ENCODE peak calls at places on chromosome 6, in nine cellular contexts. S is mesendoderm, N is SK-N-SH, Q is psoas muscle, Z is stomach, G is GM12878, V is K562, R is colonic mucosa, K is astrocyte. M is an unnamed sample.

GRCh38 chr6:138086573-138087196 is 20.5 kb downstream of the PERP start:
- DNase-seq in S (peak), N (no peak), Q (no peak), Z (no peak), G (no peak), V (no peak), R (no peak), K (peak), M (no peak)

GRCh38 chr6:45569210-45569945 is 191.6 kb upstream of the SUPT3H start:
- DNase-seq in S (no peak), N (no peak), Q (no peak), Z (no peak), G (no peak), V (no peak), R (no peak), K (no peak), M (no peak)

GRCh38 chr6:89581669-89582068 is 56.9 kb downstream of the LYRM2 start:
- DNase-seq in S (no peak), N (no peak), Q (no peak), Z (no peak), G (no peak), V (no peak), R (no peak), K (no peak), M (no peak)

GRCh38 chr6:33620158-33620583 is 951 bp upstream of the ITPR3 start:
- DNase-seq in S (peak), N (peak), Q (peak), Z (peak), G (no peak), V (peak), R (peak), K (no peak), M (no peak)

GRCh38 chr6:143279385-143279784 is 171.1 kb downstream of the ADAT2 start:
- DNase-seq in S (peak), N (peak), Q (no peak), Z (no peak), G (no peak), V (peak), R (no peak), K (no peak), M (no peak)

GRCh38 chr6:143286280-143286795 is 164.2 kb downstream of the ADAT2 start:
- DNase-seq in S (no peak), N (no peak), Q (no peak), Z (no peak), G (no peak), V (no peak), R (no peak), K (peak), M (no peak)

GRCh38 chr6:135168766-135169165 is 12.3 kb upstream of the MYB start:
- DNase-seq in S (no peak), N (no peak), Q (no peak), Z (no peak), G (no peak), V (no peak), R (no peak), K (no peak), M (no peak)

GRCh38 chr6:123089223-123089622 is 93.2 kb downstream of the CLVS2 start:
- DNase-seq in S (no peak), N (no peak), Q (no peak), Z (no peak), G (no peak), V (no peak), R (no peak), K (no peak), M (no peak)

GRCh38 chr6:49462071-49462470 is 982 bp downstream of the MMUT start:
- DNase-seq in S (no peak), N (no peak), Q (no peak), Z (no peak), G (no peak), V (peak), R (no peak), K (peak), M (no peak)

GRCh38 chr6:49463612-49463967 is 420 bp downstream of the CENPQ start:
- DNase-seq in S (no peak), N (no peak), Q (no peak), Z (no peak), G (no peak), V (no peak), R (no peak), K (no peak), M (no peak)

GRCh38 chr6:49464691-49465090 is 1.5 kb downstream of the CENPQ start:
- DNase-seq in S (no peak), N (no peak), Q (no peak), Z (no peak), G (no peak), V (no peak), R (no peak), K (no peak), M (no peak)

GRCh38 chr6:49462927-49463611 is at the start of the genes CENPQ and MMUT:
- DNase-seq in S (peak), N (peak), Q (peak), Z (peak), G (peak), V (peak), R (peak), K (peak), M (peak)

GRCh38 chr6:49462599-49462926 is 490 bp downstream of the MMUT start:
- DNase-seq in S (no peak), N (no peak), Q (no peak), Z (no peak), G (no peak), V (peak), R (no peak), K (no peak), M (no peak)
- H3K27ac ChIP-seq in S (no peak), N (peak), Q (peak), Z (peak), G (peak), V (peak), R (peak), K (peak), M (peak)

GRCh38 chr6:87152528-87152950 is 2.8 kb upstream of the ZNF292 start:
- DNase-seq in S (no peak), N (no peak), Q (no peak), Z (no peak), G (no peak), V (no peak), R (peak), K (peak), M (no peak)
- H3K27ac ChIP-seq in S (no peak), N (peak), Q (peak), Z (peak), G (peak), V (no peak), R (peak), K (peak), M (peak)

DNA sequence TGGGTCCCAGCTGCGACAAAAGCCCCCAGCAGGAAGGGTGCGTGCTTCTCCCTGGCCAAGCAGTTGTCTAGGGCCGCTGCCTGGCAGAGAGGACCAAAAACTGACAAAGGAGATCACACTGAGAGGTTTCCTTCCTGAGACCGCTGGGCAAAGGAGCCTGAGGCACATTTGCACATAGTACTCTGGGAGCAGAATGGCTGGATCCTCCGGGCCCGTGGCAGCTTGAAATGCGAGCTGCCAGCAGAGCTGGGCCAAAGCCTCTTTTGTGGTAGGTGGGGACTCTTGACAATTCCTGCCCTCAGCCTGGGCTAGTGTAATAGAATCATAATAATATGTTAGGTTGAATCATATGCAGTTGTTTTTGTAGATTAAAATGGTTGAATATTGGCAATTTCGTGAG is 33.1 kb upstream of the RNF8 start:
- DNase-seq in S (no peak), N (no peak), Q (no peak), Z (no peak), G (no peak), V (no peak), R (no peak), K (no peak), M (no peak)
- H3K27ac ChIP-seq in S (no peak), N (no peak), Q (no peak), Z (no peak), G (no peak), V (no peak), R (no peak), K (no peak), M (no peak)

GRCh38 chr6:111606620-111607115 is 990 bp upstream of the TRAF3IP2 start:
- DNase-seq in S (no peak), N (no peak), Q (no peak), Z (no peak), G (no peak), V (no peak), R (no peak), K (no peak), M (no peak)
- H3K27ac ChIP-seq in S (no peak), N (no peak), Q (peak), Z (peak), G (no peak), V (peak), R (peak), K (peak), M (no peak)

DNA sequence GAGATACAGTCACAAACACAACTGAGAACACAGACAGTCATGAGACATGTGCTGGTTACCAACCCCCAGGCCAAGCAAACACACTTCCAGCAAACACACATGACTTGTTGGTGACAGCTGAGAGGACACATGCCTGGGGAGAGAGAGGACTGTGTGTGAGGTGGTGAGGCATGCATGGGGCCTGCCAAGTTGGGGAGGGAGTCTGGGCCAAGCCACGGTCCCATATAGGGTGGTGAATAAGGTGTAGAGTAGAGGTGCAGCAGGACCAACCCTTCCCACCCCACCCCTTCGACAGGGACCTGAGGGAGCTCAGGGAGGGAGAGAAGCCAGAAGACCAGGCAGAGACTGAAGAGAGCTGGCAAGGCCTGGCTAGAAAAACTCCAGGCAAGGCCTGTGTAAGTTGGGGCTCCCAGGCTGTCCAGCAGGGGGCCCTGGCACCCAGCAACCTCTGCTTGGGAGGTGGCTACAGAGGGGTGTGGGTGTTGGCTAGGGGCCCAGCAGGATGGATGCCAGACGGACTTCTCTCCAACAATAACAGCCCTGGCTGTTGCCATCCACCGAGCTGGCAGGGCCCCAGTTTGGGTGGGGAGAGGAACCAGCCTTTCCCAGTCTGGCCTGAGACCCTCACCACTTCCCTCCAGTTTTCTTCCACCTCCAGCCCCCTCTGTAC is 2.0 kb upstream of the SLC29A1 start:
- DNase-seq in S (peak), N (peak), Q (peak), Z (peak), G (no peak), V (peak), R (peak), K (peak), M (peak)
- H3K27ac ChIP-seq in S (no peak), N (peak), Q (peak), Z (peak), G (peak), V (peak), R (no peak), K (no peak), M (no peak)

GRCh38 chr6:36917541-36918193 is 31.9 kb downstream of the C6orf89 start:
- DNase-seq in S (no peak), N (no peak), Q (peak), Z (no peak), G (no peak), V (no peak), R (no peak), K (peak), M (no peak)
- H3K27ac ChIP-seq in S (no peak), N (no peak), Q (peak), Z (peak), G (no peak), V (no peak), R (peak), K (no peak), M (no peak)

GRCh38 chr6:168206681-168207274 is 112.8 kb downstream of the DACT2 start:
- DNase-seq in S (no peak), N (no peak), Q (no peak), Z (no peak), G (no peak), V (no peak), R (no peak), K (no peak), M (no peak)
- H3K27ac ChIP-seq in S (no peak), N (no peak), Q (no peak), Z (no peak), G (no peak), V (no peak), R (no peak), K (no peak), M (no peak)

DNA sequence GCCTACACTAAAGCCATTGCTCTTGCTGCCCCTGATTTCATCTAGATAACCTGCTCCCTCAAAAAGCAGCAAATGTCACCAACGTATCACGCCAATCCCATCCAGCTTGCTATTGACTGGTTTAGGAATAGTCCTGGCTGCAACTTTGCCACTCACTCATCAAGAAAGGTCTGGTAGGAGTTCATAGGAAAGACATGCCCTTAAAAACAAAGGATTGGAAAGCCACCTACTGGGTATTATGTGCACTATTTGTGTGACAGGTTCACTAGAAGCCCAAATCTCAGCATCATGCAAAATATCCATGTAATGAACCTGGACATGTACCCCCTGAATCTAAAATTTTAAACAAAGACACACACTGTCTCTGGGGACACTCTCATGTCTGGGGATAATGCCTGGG is 170.4 kb upstream of the COL21A1 start:
- DNase-seq in S (no peak), N (no peak), Q (no peak), Z (no peak), G (no peak), V (no peak), R (no peak), K (no peak), M (no peak)
- H3K27ac ChIP-seq in S (no peak), N (no peak), Q (no peak), Z (no peak), G (no peak), V (no peak), R (no peak), K (no peak), M (no peak)

DNA sequence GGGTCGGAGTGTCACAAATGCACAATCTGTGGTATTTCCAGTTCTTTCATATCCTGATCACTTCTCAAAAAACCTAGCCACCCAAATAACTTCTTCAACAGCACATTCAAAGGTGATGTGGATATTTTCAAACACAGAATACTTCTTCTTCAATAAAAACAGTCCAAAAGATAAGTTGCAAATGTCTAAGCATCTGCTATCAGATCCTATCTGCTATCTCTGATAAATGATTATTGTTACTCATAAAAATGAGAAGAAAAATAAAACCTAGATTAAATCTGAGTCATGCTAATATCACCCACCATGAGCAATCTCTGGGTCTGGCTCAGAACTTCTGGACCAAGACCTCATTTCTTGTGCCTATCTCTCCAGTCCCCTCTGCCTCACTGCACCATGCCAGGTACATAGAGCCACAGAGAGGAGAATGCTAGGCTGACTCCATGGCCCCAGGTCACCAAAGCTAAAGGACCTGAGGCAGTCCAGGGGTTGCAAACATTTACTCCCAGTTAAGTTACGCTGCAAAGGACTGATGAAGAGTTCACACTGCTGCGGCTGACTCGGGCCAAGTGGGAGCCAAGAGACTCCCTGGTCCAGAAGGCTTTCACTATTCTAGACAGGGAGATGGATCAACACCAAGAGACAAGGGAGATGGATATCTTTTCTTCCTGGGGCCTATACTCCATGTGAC is 101.4 kb downstream of the KIF13A start:
- DNase-seq in S (no peak), N (no peak), Q (no peak), Z (no peak), G (no peak), V (no peak), R (no peak), K (peak), M (no peak)
- H3K27ac ChIP-seq in S (no peak), N (no peak), Q (no peak), Z (no peak), G (no peak), V (no peak), R (no peak), K (no peak), M (no peak)